ENCODE peak calls at places on chromosomes 16 and 17, in five cellular contexts. R is hepatic stellate cell; E is stimulated activated CD8-positive, alpha-beta memory T cell treated with anti-CD3 and anti-CD28 coated beads, Interleukin-7, amount 100 ng/mL, for 1 hour; N is activated T-cell treated with anti-CD3 and anti-CD28 coated beads for 48 hours; O is body of pancreas. J is an unnamed sample.

GRCh38 chr16:4071686-4072561 is 44.3 kb downstream of the ADCY9 start:
- DNase-seq in O (no peak), N (no peak), R (no peak), E (no peak), J (no peak)

GRCh38 chr17:49456172-49456965 is 38.7 kb upstream of the NGFR start:
- DNase-seq in O (no peak), N (no peak), E (no peak), R (peak), J (peak)

GRCh38 chr17:33572615-33573014 is 279.5 kb upstream of the ASIC2 start:
- DNase-seq in O (no peak), N (no peak), E (no peak), R (no peak), J (peak)

GRCh38 chr16:72124148-72124547 is 30.5 kb downstream of the DHX38 start:
- DNase-seq in E (no peak), R (no peak), O (no peak), N (no peak), J (no peak)

GRCh38 chr17:68134046-68134637 is 98.6 kb downstream of the KPNA2 start:
- DNase-seq in R (no peak), O (no peak), E (no peak), N (no peak), J (no peak)

GRCh38 chr16:75288596-75289120 is 37.2 kb upstream of the BCAR1 start:
- DNase-seq in N (peak), R (no peak), E (peak), O (no peak), J (no peak)

GRCh38 chr16:25395528-25395927 is 137.9 kb upstream of the ZKSCAN2 start:
- DNase-seq in R (no peak), N (no peak), O (no peak), E (no peak), J (no peak)

GRCh38 chr16:57852189-57852588 is 49.9 kb upstream of the KIFC3 start:
- DNase-seq in R (no peak), N (no peak), E (no peak), O (no peak), J (no peak)

GRCh38 chr17:48181653-48182052 is 74.1 kb downstream of the SNX11 start:
- DNase-seq in E (no peak), R (no peak), N (no peak), O (peak), J (peak)

GRCh38 chr16:30924086-30924714 is 828 bp downstream of the FBXL19 start:
- DNase-seq in O (no peak), E (no peak), R (peak), N (no peak), J (peak)

GRCh38 chr17:42879596-42879985 is 21.0 kb upstream of the G6PC1 start:
- DNase-seq in E (no peak), N (no peak), R (peak), O (no peak), J (no peak)

GRCh38 chr17:48376926-48377325 is 53.1 kb downstream of the SKAP1 start:
- DNase-seq in O (no peak), E (no peak), R (no peak), N (no peak), J (no peak)

GRCh38 chr17:82021728-82022309 is 859 bp downstream of the CENPX start:
- DNase-seq in R (no peak), E (no peak), N (no peak), O (no peak), J (no peak)

GRCh38 chr17:35536664-35537160 is 766 bp downstream of the SLFN12L start:
- DNase-seq in O (no peak), N (no peak), R (no peak), E (no peak), J (no peak)

J was measured in hepatocyte.